ENCODE peak calls at places on chromosomes 11 and 22, in ten cellular contexts. C is suprapubic skin; T is pancreas; S is kidney; W is naive thymus-derived CD4-positive, alpha-beta T cell; Y is Karpas-422; D is endodermal cell; L is A549; V is body of pancreas; Z is neural progenitor cell. P is an unnamed sample. For H3K4me1, the result is how much of the 10 kb centered on the place peaks cover.

GRCh38 chr22:38638216-38638615 is 18.0 kb downstream of the FAM227A start:
- DNase-seq in C (no peak), T (no peak), S (no peak), W (no peak), Y (no peak), D (no peak), L (no peak), V (no peak), Z (no peak), P (no peak)

GRCh38 chr11:2843551-2843950 is 42.0 kb downstream of the CDKN1C start:
- DNase-seq in C (no peak), T (no peak), S (peak), W (no peak), Y (no peak), D (no peak), L (no peak), V (no peak), Z (no peak), P (no peak)

GRCh38 chr11:75069473-75069872 is 27.2 kb downstream of the OR2AT4 start:
- DNase-seq in C (no peak), T (no peak), S (no peak), W (no peak), Y (no peak), D (no peak), L (no peak), V (no peak), Z (no peak), P (no peak)

GRCh38 chr22:48718818-48719500 is 1108.7 kb downstream of the BRD1 start:
- DNase-seq in C (no peak), T (peak), S (peak), W (no peak), Y (no peak), D (peak), L (no peak), V (peak), Z (no peak), P (no peak)

GRCh38 chr11:118438314-118438931 is 2.1 kb downstream of the KMT2A start:
- DNase-seq in C (peak), T (no peak), S (no peak), W (peak), Y (peak), D (peak), L (peak), V (peak), Z (peak), P (no peak)

GRCh38 chr11:9123595-9124304 is 32.4 kb upstream of the SCUBE2 start:
- DNase-seq in C (no peak), T (no peak), S (no peak), W (no peak), Y (peak), D (no peak), L (no peak), V (no peak), Z (no peak), P (no peak)

GRCh38 chr11:134560066-134560465 is 148.0 kb upstream of the B3GAT1 start:
- DNase-seq in C (peak), T (no peak), S (peak), W (no peak), Y (no peak), D (peak), L (no peak), V (no peak), Z (no peak), P (no peak)

GRCh38 chr11:126024143-126024542 is 38.5 kb downstream of the CDON start:
- DNase-seq in C (no peak), T (no peak), S (no peak), W (no peak), Y (no peak), D (no peak), L (no peak), V (no peak), Z (no peak), P (no peak)

GRCh38 chr11:44950625-44951472 is at the start of gene TP53I11:
- DNase-seq in C (peak), T (peak), S (peak), W (no peak), Y (no peak), D (peak), L (peak), V (peak), Z (peak), P (no peak)

GRCh38 chr11:27423125-27423524 is 49.5 kb downstream of the LGR4 start:
- DNase-seq in C (peak), T (no peak), S (peak), W (no peak), Y (no peak), D (no peak), L (no peak), V (peak), Z (peak), P (no peak)

GRCh38 chr11:85827768-85828639 is 17.1 kb upstream of the SYTL2 start:
- DNase-seq in C (no peak), T (no peak), S (no peak), W (peak), Y (no peak), D (no peak), L (peak), V (no peak), Z (no peak), P (no peak)

GRCh38 chr11:74425100-74425499 is 26.9 kb upstream of the PGM2L1 start:
- DNase-seq in C (no peak), T (no peak), S (no peak), W (no peak), Y (no peak), D (no peak), L (no peak), V (no peak), Z (no peak), P (no peak)

GRCh38 chr11:128310676-128311445 is 276.5 kb downstream of the ETS1 start:
- DNase-seq in C (no peak), T (no peak), S (no peak), W (no peak), Y (no peak), D (no peak), L (no peak), V (no peak), Z (no peak), P (no peak)

GRCh38 chr11:14538271-14538925 is 18.2 kb upstream of the PSMA1 start:
- DNase-seq in C (no peak), T (no peak), S (no peak), W (no peak), Y (no peak), D (no peak), L (no peak), V (no peak), Z (no peak), P (no peak)

GRCh38 chr11:67606150-67606476 is 623 bp upstream of the NDUFV1 start:
- DNase-seq in C (no peak), T (no peak), S (no peak), W (no peak), Y (no peak), D (no peak), L (no peak), V (no peak), Z (peak), P (no peak)

GRCh38 chr11:44788536-44789227 is 61.9 kb downstream of the TSPAN18 start:
- DNase-seq in C (peak), T (no peak), S (no peak), W (no peak), Y (no peak), D (peak), L (no peak), V (no peak), Z (no peak), P (no peak)

GRCh38 chr11:32056445-32056844 is 34.4 kb upstream of the RCN1 start:
- DNase-seq in C (no peak), T (no peak), S (no peak), W (no peak), Y (no peak), D (no peak), L (no peak), V (no peak), Z (no peak), P (no peak)

GRCh38 chr11:118306556-118306955 is 2.0 kb downstream of the CD3E start:
- DNase-seq in C (no peak), T (no peak), S (no peak), W (no peak), Y (no peak), D (no peak), L (no peak), V (no peak), Z (no peak), P (no peak)

GRCh38 chr11:78080818-78081495 is 1.3 kb upstream of the NDUFC2 start:
- DNase-seq in C (no peak), T (no peak), S (no peak), W (no peak), Y (no peak), D (no peak), L (no peak), V (no peak), Z (no peak), P (no peak)

GRCh38 chr11:35649984-35650383 is 12.6 kb upstream of the TRIM44 start:
- DNase-seq in C (no peak), T (no peak), S (no peak), W (no peak), Y (no peak), D (no peak), L (no peak), V (no peak), Z (no peak), P (no peak)

GRCh38 chr22:27011131-27011530 is 353.7 kb downstream of the MIAT start:
- DNase-seq in C (no peak), T (no peak), S (no peak), W (no peak), Y (no peak), D (no peak), L (no peak), V (no peak), Z (no peak), P (no peak)

GRCh38 chr11:76543006-76543703 is 98.3 kb downstream of the EMSY start:
- DNase-seq in C (no peak), T (no peak), S (no peak), W (no peak), Y (no peak), D (no peak), L (no peak), V (no peak), Z (no peak), P (no peak)

GRCh38 chr11:28659716-28660348 is 551.6 kb downstream of the METTL15 start:
- DNase-seq in C (no peak), T (no peak), S (no peak), W (no peak), Y (no peak), D (no peak), L (no peak), V (no peak), Z (no peak), P (no peak)

GRCh38 chr11:102047305-102047924 is at the start of gene CFAP300:
- DNase-seq in C (peak), T (peak), S (peak), W (no peak), Y (no peak), D (peak), L (peak), V (peak), Z (peak), P (no peak)
- H3K27ac ChIP-seq in C (peak), T (no peak), S (no peak), W (no peak), Y (no peak), D (peak), L (peak), V (peak), Z (no peak), P (no peak)

GRCh38 chr11:6617315-6617781 is 1.9 kb downstream of the TPP1 start:
- DNase-seq in C (no peak), T (no peak), S (peak), W (no peak), Y (no peak), D (no peak), L (no peak), V (no peak), Z (no peak), P (no peak)
- H3K4me3 ChIP-seq in C (peak), T (no peak), S (peak), W (peak), Y (no peak), D (no peak), L (no peak), V (no peak), Z (no peak), P (no peak)

GRCh38 chr22:17773606-17774205 is 563 bp downstream of the BID start:
- DNase-seq in C (no peak), T (peak), S (no peak), W (no peak), Y (peak), D (peak), L (peak), V (peak), Z (peak), P (no peak)
- H3K4me1 ChIP-seq in C (under half), T (under half), S (under half), W (half or more), Y (under half), D (under half), L (under half), V (under half), Z (under half), P (under half)

GRCh38 chr22:29166180-29166579 is 39.5 kb upstream of the EMID1 start:
- DNase-seq in C (peak), T (peak), S (peak), W (no peak), Y (no peak), D (peak), L (no peak), V (no peak), Z (no peak), P (no peak)
- H3K27ac ChIP-seq in C (no peak), T (no peak), S (no peak), W (no peak), Y (no peak), D (no peak), L (no peak), V (no peak), Z (no peak), P (no peak)

DNA sequence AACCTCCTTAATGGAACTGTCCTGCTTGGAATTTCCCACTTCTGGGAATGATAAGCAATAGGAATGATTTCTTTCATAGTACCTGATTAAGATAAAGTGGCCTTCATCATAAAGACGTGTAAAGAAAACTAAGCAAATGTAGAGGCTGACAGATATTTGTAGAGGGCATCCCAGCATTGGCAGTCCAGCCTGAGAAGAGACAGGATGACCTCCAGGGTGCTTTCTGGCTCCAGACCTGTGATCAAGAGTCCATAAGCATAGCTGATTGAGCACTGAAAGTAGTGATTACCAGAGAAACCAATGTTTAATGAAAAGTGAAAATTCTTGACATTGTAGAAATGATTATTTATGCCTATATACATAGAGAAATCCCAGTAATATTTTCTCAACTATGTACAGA is 33.6 kb downstream of the YAP1 start:
- DNase-seq in C (no peak), T (no peak), S (no peak), W (no peak), Y (no peak), D (no peak), L (no peak), V (no peak), Z (no peak), P (no peak)
- H3K4me3 ChIP-seq in C (no peak), T (no peak), S (no peak), W (no peak), Y (no peak), D (no peak), L (no peak), V (no peak), Z (no peak), P (no peak)

GRCh38 chr22:50531546-50532352 is 1.9 kb upstream of the TYMP start:
- DNase-seq in C (peak), T (peak), S (peak), W (no peak), Y (peak), D (peak), L (no peak), V (peak), Z (peak), P (no peak)
- H3K4me1 ChIP-seq in C (half or more), T (under half), S (under half), W (under half), Y (half or more), D (under half), L (under half), V (under half), Z (under half), P (under half)

GRCh38 chr11:111378185-111378772 is 796 bp downstream of the POU2AF1 start:
- DNase-seq in C (no peak), T (no peak), S (no peak), W (no peak), Y (peak), D (no peak), L (no peak), V (no peak), Z (no peak), P (no peak)

GRCh38 chr11:111382451-111382850 is 3.4 kb upstream of the POU2AF1 start:
- DNase-seq in C (no peak), T (no peak), S (no peak), W (no peak), Y (peak), D (no peak), L (no peak), V (no peak), Z (no peak), P (no peak)

GRCh38 chr11:111376453-111376871 is 2.6 kb downstream of the POU2AF1 start:
- DNase-seq in C (no peak), T (no peak), S (no peak), W (no peak), Y (peak), D (no peak), L (no peak), V (no peak), Z (no peak), P (no peak)

GRCh38 chr11:111378773-111379499 is at the start of gene POU2AF1:
- DNase-seq in C (peak), T (no peak), S (peak), W (peak), Y (peak), D (no peak), L (no peak), V (no peak), Z (no peak), P (no peak)

GRCh38 chr11:111379500-111380136 is 543 bp upstream of the POU2AF1 start:
- DNase-seq in C (no peak), T (no peak), S (no peak), W (no peak), Y (peak), D (no peak), L (no peak), V (no peak), Z (no peak), P (no peak)
- H3K27ac ChIP-seq in C (peak), T (no peak), S (no peak), W (peak), Y (peak), D (no peak), L (no peak), V (no peak), Z (no peak), P (no peak)

GRCh38 chr11:122938557-122938956 is 43.1 kb downstream of the BSX start:
- DNase-seq in C (no peak), T (no peak), S (no peak), W (no peak), Y (no peak), D (no peak), L (no peak), V (no peak), Z (no peak), P (no peak)

GRCh38 chr11:122937978-122938377 is 43.7 kb downstream of the BSX start:
- DNase-seq in C (no peak), T (no peak), S (no peak), W (no peak), Y (no peak), D (no peak), L (no peak), V (no peak), Z (no peak), P (no peak)

GRCh38 chr11:122931510-122931909 is 49.0 kb downstream of the JHY start:
- DNase-seq in C (no peak), T (no peak), S (no peak), W (no peak), Y (no peak), D (no peak), L (no peak), V (no peak), Z (peak), P (no peak)

GRCh38 chr11:122933434-122933833 is 48.2 kb downstream of the BSX start:
- DNase-seq in C (no peak), T (no peak), S (no peak), W (no peak), Y (no peak), D (no peak), L (no peak), V (no peak), Z (no peak), P (no peak)
- H3K4me3 ChIP-seq in C (no peak), T (no peak), S (no peak), W (no peak), Y (no peak), D (no peak), L (no peak), V (no peak), Z (no peak), P (no peak)

GRCh38 chr22:20456722-20457076 is 19.1 kb upstream of the SCARF2 start:
- DNase-seq in C (no peak), T (no peak), S (peak), W (no peak), Y (no peak), D (no peak), L (no peak), V (no peak), Z (no peak), P (no peak)
- H3K4me1 ChIP-seq in C (under half), T (under half), S (under half), W (under half), Y (under half), D (under half), L (under half), V (under half), Z (under half), P (under half)

GRCh38 chr22:45208696-45208992 is 32.0 kb downstream of the KIAA0930 start:
- DNase-seq in C (no peak), T (no peak), S (no peak), W (no peak), Y (no peak), D (no peak), L (no peak), V (peak), Z (no peak), P (no peak)
- H3K27ac ChIP-seq in C (peak), T (no peak), S (no peak), W (no peak), Y (no peak), D (peak), L (no peak), V (no peak), Z (no peak), P (no peak)

P was measured in iPS DF 6.9.